ENCODE peak calls at places on chromosomes 11 and 22, in five cellular contexts. Y is K562, H is GM12878, O is H1, J is HepG2. N is an unnamed sample.

GRCh38 chr11:106644824-106645223 is 373.5 kb downstream of the GUCY1A2 start:
- DNase-seq in Y (no peak), H (no peak), J (no peak), O (no peak), N (no peak)

GRCh38 chr22:49025791-49026475 is 801.7 kb downstream of the BRD1 start:
- DNase-seq in J (no peak), Y (no peak), O (no peak), H (no peak), N (no peak)

GRCh38 chr11:72602250-72602904 is 71.8 kb downstream of the PDE2A start:
- DNase-seq in J (no peak), Y (no peak), H (no peak), O (no peak), N (no peak)

GRCh38 chr22:24142241-24142640 is 39.0 kb upstream of the SUSD2 start:
- DNase-seq in Y (no peak), O (no peak), H (no peak), J (no peak), N (no peak)

GRCh38 chr11:119509969-119510401 is 87.0 kb upstream of the THY1 start:
- DNase-seq in O (no peak), Y (no peak), J (no peak), H (peak; percentile 76), N (no peak)

GRCh38 chr11:20452585-20452984 is 65.1 kb downstream of the PRMT3 start:
- DNase-seq in H (no peak), J (no peak), Y (no peak), O (no peak), N (no peak)

GRCh38 chr22:39287076-39287743 is 32.2 kb downstream of the RPL3 start:
- DNase-seq in O (no peak), H (no peak), Y (no peak), J (no peak), N (no peak)

GRCh38 chr11:84890706-84891105 is 736.4 kb downstream of the DLG2 start:
- DNase-seq in O (no peak), J (no peak), H (no peak), Y (no peak), N (no peak)

GRCh38 chr11:93686812-93687211 is 25.3 kb downstream of the CEP295 start:
- DNase-seq in H (no peak), Y (no peak), J (no peak), O (no peak), N (no peak)

GRCh38 chr11:73227571-73228211 is 9.6 kb downstream of the P2RY2 start:
- DNase-seq in J (no peak), O (peak; percentile 87), H (no peak), Y (peak; percentile 39), N (peak; percentile 22)

GRCh38 chr22:43861529-43861928 is 784 bp downstream of the SULT4A1 start:
- DNase-seq in J (no peak), Y (no peak), H (no peak), O (no peak), N (peak; percentile 48)

GRCh38 chr11:65113361-65113756 is 1.7 kb downstream of the TM7SF2 start:
- DNase-seq in H (no peak), O (no peak), J (no peak), Y (peak; percentile 23), N (peak; percentile 63)

GRCh38 chr11:62588966-62589637 is 2.2 kb downstream of the TUT1 start:
- DNase-seq in Y (no peak), J (no peak), O (no peak), H (no peak), N (no peak)

GRCh38 chr11:88171982-88172381 is 3.3 kb downstream of the RAB38 start:
- DNase-seq in O (no peak), H (no peak), Y (no peak), J (no peak), N (no peak)

GRCh38 chr11:88175707-88176066 is 444 bp upstream of the RAB38 start:
- DNase-seq in H (no peak), J (no peak), O (no peak), Y (no peak), N (no peak)

GRCh38 chr11:88178211-88178610 is 3.0 kb upstream of the RAB38 start:
- DNase-seq in J (no peak), Y (no peak), H (no peak), O (no peak), N (no peak)

GRCh38 chr11:88175004-88175706 is at the start of gene RAB38:
- DNase-seq in H (no peak), Y (peak; percentile 23), J (no peak), O (peak; percentile 81), N (peak; percentile 6)

DNA sequence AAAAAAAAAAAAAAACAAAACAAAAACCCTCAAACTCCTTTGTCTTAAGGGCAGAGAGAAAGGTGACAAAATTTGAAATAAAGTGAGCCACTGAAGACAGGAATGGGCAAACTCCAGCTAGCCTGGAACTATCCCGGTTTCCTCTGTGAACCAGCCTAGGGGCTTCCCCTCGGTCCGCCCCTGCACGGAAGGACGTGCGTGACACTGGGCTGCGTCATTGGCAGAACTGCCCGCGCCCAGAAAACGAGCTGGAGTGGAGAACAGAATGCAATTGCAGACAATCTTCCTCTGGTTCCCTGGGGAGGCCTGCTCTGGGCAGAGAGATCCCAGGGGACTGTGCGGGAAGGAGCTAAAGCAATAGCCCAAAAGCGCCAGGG is 628 bp downstream of the RAB38 start:
- DNase-seq in O (no peak), J (no peak), Y (no peak), H (no peak), N (no peak)
- TF ChIP-seq MAX in O (no peak), J (no peak), Y (no peak), H (no peak), N (no peak)

GRCh38 chr11:34676227-34676626 is 55.3 kb downstream of the EHF start:
- DNase-seq in O (no peak), Y (no peak), H (no peak), J (no peak), N (no peak)

GRCh38 chr11:34680206-34680605 is 59.3 kb downstream of the EHF start:
- DNase-seq in O (no peak), H (no peak), J (no peak), Y (no peak), N (no peak)

GRCh38 chr11:34682822-34683221 is 61.9 kb downstream of the EHF start:
- DNase-seq in H (no peak), J (no peak), Y (no peak), O (no peak), N (no peak)

GRCh38 chr11:34679681-34680080 is 58.8 kb downstream of the EHF start:
- DNase-seq in Y (no peak), H (no peak), J (no peak), O (no peak), N (no peak)

GRCh38 chr11:34680918-34681554 is 60.1 kb downstream of the EHF start:
- DNase-seq in Y (no peak), J (peak; percentile 53), O (no peak), H (no peak), N (no peak)
- TF ChIP-seq USF2 in Y (no peak), J (no peak), O (no peak), H (no peak), N (no peak)

GRCh38 chr11:98621767-98622166 is 399.0 kb upstream of the CNTN5 start:
- DNase-seq in O (no peak), Y (no peak), J (no peak), H (no peak), N (no peak)

GRCh38 chr11:98616256-98616655 is 404.5 kb upstream of the CNTN5 start:
- DNase-seq in Y (no peak), J (no peak), O (no peak), H (no peak), N (no peak)
- TF ChIP-seq YY1 in Y (no peak), J (no peak), O (no peak), H (no peak), N (no peak)

GRCh38 chr11:3914807-3915206 is 59.3 kb downstream of the STIM1 start:
- DNase-seq in H (no peak), Y (no peak), O (no peak), J (no peak), N (no peak)

GRCh38 chr11:3916962-3917361 is 61.5 kb downstream of the STIM1 start:
- DNase-seq in O (no peak), J (no peak), Y (no peak), H (no peak), N (no peak)

GRCh38 chr11:3925513-3925912 is 70.0 kb downstream of the STIM1 start:
- DNase-seq in Y (no peak), O (no peak), H (no peak), J (no peak), N (no peak)

GRCh38 chr11:3922056-3922455 is 66.6 kb downstream of the STIM1 start:
- DNase-seq in Y (no peak), J (no peak), H (no peak), O (no peak), N (no peak)

DNA sequence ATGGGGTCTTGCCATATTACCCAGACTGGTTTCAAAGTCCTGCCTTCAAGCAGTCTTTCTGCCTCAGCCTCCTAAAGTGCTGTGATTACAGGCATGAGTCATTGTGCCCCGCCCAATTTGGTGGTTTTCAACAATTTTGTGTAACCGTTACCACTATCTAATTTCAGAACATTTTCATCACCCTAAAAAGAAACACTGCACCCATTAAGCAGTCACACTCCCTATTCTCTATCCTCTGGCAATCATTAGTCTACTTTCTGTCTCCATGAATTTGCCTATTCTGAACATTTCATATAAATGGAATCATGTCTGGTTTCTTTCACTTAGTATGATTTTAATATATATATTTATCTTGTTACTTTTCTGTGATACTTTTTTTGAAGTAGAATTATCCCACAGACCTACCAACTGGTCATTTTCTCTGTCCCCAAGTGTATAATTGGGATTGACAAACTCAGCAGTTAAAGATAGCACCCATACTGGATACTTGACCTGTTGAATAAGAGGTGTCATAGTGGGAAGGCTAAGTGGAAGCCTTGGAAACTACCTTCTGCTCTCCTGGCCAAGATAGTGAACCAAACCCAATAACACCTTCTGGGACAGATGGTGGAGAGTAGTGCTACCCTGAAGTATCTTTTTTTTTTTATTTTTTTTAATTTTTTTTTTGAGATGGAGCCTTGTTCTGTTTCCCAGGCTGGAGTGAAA is 64.8 kb downstream of the STIM1 start:
- DNase-seq in H (peak; percentile 57), O (no peak), J (no peak), Y (no peak), N (no peak)
- TF ChIP-seq MAX in H (no peak), O (no peak), J (no peak), Y (no peak), N (no peak)

GRCh38 chr11:128500488-128500887 is 86.9 kb downstream of the ETS1 start:
- DNase-seq in H (no peak), O (no peak), J (no peak), Y (no peak), N (no peak)

GRCh38 chr11:128499613-128500213 is 87.6 kb downstream of the ETS1 start:
- DNase-seq in Y (no peak), O (no peak), J (no peak), H (no peak), N (no peak)

GRCh38 chr11:128497057-128497957 is 90.1 kb downstream of the ETS1 start:
- DNase-seq in J (no peak), Y (no peak), H (peak; percentile 87), O (no peak), N (peak; percentile 57)

GRCh38 chr11:128501008-128501407 is 86.3 kb downstream of the ETS1 start:
- DNase-seq in J (no peak), O (no peak), Y (no peak), H (no peak), N (no peak)

DNA sequence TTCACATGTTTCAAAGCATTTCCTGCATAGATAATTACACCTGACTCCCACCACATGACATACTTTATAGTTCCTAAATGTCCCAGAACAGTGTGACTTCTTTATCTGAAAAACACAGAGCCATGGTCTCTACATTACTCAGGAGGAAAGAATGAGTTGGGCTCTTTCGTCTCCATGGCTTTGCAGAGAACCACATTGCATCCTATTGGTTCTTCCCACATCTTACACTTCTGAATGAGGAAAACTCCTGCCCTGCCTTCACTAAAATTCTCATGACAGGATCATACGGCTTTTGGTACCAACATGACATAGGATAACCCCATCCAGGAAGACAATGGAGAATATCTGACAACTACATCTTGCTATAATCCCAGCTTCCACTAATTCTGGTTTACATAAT is 88.5 kb downstream of the ETS1 start:
- DNase-seq in H (no peak), Y (no peak), J (no peak), O (no peak), N (no peak)
- TF ChIP-seq USF2 in H (no peak), Y (no peak), J (no peak), O (no peak), N (no peak)